ENCODE peak calls at places on chromosomes 12 and 14, in four cellular contexts. M is lung, L is psoas muscle, U is tibial artery. P is an unnamed sample.

GRCh38 chr12:91432079-91432478 is 249.5 kb upstream of the DCN start:
- DNase-seq in M (no peak), L (no peak), U (no peak), P (no peak)

GRCh38 chr14:94320243-94320642 is 2.9 kb downstream of the SERPINA6 start:
- DNase-seq in M (no peak), L (no peak), U (no peak), P (peak; percentile 35)

GRCh38 chr14:75247286-75247922 is 31.2 kb upstream of the FOS start:
- DNase-seq in M (no peak), L (no peak), U (no peak), P (peak; percentile 84)

GRCh38 chr12:88063375-88063774 is 34.2 kb upstream of the C12orf50 start:
- DNase-seq in M (no peak), L (no peak), U (no peak), P (peak; percentile 11)

GRCh38 chr12:39145175-39145999 is 240.0 kb upstream of the CPNE8 start:
- DNase-seq in M (no peak), L (peak; percentile 49), U (no peak), P (no peak)

GRCh38 chr14:94691658-94692029 is 78.3 kb downstream of the GSC start:
- DNase-seq in M (no peak), L (no peak), U (no peak), P (no peak)

GRCh38 chr12:3127832-3128231 is 50.7 kb downstream of the TSPAN9 start:
- DNase-seq in M (no peak), L (no peak), U (no peak), P (no peak)

GRCh38 chr12:65643595-65644386 is 180.5 kb upstream of the HMGA2 start:
- DNase-seq in M (no peak), L (no peak), U (no peak), P (no peak)

GRCh38 chr14:105465209-105466031 is 9.2 kb upstream of the CRIP2 start:
- DNase-seq in M (peak; percentile 76), L (no peak), U (no peak), P (no peak)

GRCh38 chr12:25236190-25236589 is 14.5 kb downstream of the KRAS start:
- DNase-seq in M (no peak), L (no peak), U (no peak), P (no peak)

GRCh38 chr12:29781705-29782266 is 2.0 kb downstream of the TMTC1 start:
- DNase-seq in M (no peak), L (no peak), U (no peak), P (no peak)

GRCh38 chr12:108510836-108511235 is 4.2 kb upstream of the FICD start:
- DNase-seq in M (no peak), L (no peak), U (no peak), P (no peak)

GRCh38 chr12:92719674-92720073 is 16.9 kb downstream of the PLEKHG7 start:
- DNase-seq in M (no peak), L (peak; percentile 35), U (no peak), P (no peak)

GRCh38 chr12:46660719-46661118 is 165.1 kb downstream of the SLC38A4 start:
- DNase-seq in M (no peak), L (no peak), U (no peak), P (no peak)

GRCh38 chr12:32501835-32502333 is 102.5 kb downstream of the FGD4 start:
- DNase-seq in M (no peak), L (peak; percentile 20), U (no peak), P (no peak)

GRCh38 chr14:88856786-88857366 is 32.4 kb downstream of the TTC8 start:
- DNase-seq in M (no peak), L (no peak), U (no peak), P (no peak)

GRCh38 chr12:112126916-112127315 is 1.6 kb downstream of the TRAFD1 start:
- DNase-seq in M (no peak), L (no peak), U (no peak), P (no peak)

GRCh38 chr12:54140958-54141388 is 47.8 kb downstream of the SMUG1 start:
- DNase-seq in M (no peak), L (peak; percentile 54), U (peak; percentile 87), P (no peak)

GRCh38 chr12:117189725-117190209 is 503 bp downstream of the FBXO21 start:
- DNase-seq in M (no peak), L (peak; percentile 31), U (peak; percentile 69), P (peak; percentile 50)

GRCh38 chr14:92154283-92154942 is 32.6 kb downstream of the CPSF2 start:
- DNase-seq in M (no peak), L (no peak), U (no peak), P (no peak)

GRCh38 chr12:64006211-64006610 is 161.7 kb downstream of the SRGAP1 start:
- DNase-seq in M (no peak), L (no peak), U (no peak), P (no peak)

GRCh38 chr12:124556896-124557501 is 10.4 kb downstream of the NCOR2 start:
- DNase-seq in M (no peak), L (no peak), U (no peak), P (no peak)

GRCh38 chr14:94120667-94121335 is 8.6 kb downstream of the IFI27L2 start:
- DNase-seq in M (no peak), L (no peak), U (peak; percentile 55), P (no peak)

GRCh38 chr12:53102883-53103807 is at the start of gene SOAT2:
- DNase-seq in M (no peak), L (no peak), U (no peak), P (peak; percentile 85)

GRCh38 chr14:44847910-44848309 is 113.8 kb downstream of the KLHL28 start:
- DNase-seq in M (no peak), L (no peak), U (no peak), P (no peak)

GRCh38 chr14:25150401-25150800 is 100.5 kb upstream of the STXBP6 start:
- DNase-seq in M (no peak), L (no peak), U (no peak), P (no peak)

GRCh38 chr14:77208979-77209318 is 27.4 kb downstream of the TMEM63C start:
- DNase-seq in M (no peak), L (no peak), U (no peak), P (no peak)

GRCh38 chr14:77212097-77212873 is 30.7 kb downstream of the TMEM63C start:
- DNase-seq in M (no peak), L (no peak), U (no peak), P (no peak)

GRCh38 chr14:77214216-77214615 is 32.6 kb downstream of the TMEM63C start:
- DNase-seq in M (no peak), L (no peak), U (no peak), P (no peak)

GRCh38 chr14:77213657-77214016 is 32.0 kb downstream of the TMEM63C start:
- DNase-seq in M (no peak), L (no peak), U (no peak), P (no peak)

DNA sequence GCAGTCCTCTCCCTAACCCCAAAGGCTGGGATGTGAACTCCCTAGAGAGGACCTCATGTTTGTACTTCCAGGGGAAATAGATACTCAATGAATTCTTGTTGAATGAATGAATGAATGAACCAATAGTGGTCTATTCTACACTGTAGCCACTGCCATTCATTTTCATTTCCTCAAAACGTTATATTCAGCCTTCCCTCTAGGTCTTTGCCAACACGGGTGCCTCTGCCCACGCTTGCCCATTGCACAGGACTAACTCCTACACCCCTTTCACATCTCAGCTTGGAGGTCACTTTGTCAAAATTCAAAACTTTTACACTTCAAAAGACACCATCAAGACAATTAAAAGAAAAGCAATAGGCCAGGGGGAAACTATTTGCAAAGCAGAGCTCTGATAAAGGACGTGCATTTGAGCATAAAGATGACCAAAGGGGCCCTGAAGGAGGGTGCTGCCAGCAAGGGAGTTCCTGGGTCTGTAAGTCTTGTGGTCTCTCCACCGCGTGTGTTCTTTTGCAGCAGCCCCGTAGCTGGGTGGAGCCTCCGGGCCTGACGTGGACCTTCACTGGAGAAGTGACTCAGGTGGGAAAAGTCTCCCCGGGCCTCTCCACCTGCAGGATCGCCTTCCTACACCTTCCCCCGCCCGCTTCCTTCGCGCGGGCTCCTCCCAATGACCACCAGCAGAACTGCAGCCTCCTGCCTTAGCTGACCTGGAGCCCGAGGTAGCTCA is 31.5 kb downstream of the TMEM63C start:
- DNase-seq in M (peak; percentile 38), L (no peak), U (no peak), P (peak; percentile 45)
- TF ChIP-seq CTCF in M (no peak), L (peak; percentile 26), U (no peak), P (peak; percentile 78)

GRCh38 chr12:23222801-23223200 is 597.8 kb downstream of the ETNK1 start:
- DNase-seq in M (no peak), L (no peak), U (no peak), P (peak; percentile 22)

GRCh38 chr12:23217716-23218115 is 592.7 kb downstream of the ETNK1 start:
- DNase-seq in M (no peak), L (no peak), U (no peak), P (no peak)

GRCh38 chr12:23221926-23222325 is 597.0 kb downstream of the ETNK1 start:
- DNase-seq in M (no peak), L (no peak), U (no peak), P (no peak)

GRCh38 chr12:23217158-23217557 is 592.2 kb downstream of the ETNK1 start:
- DNase-seq in M (no peak), L (no peak), U (no peak), P (no peak)

GRCh38 chr12:23221066-23221465 is 596.1 kb downstream of the ETNK1 start:
- DNase-seq in M (no peak), L (no peak), U (no peak), P (no peak)
- TF ChIP-seq CTCF in M (no peak), L (no peak), U (no peak), P (no peak)

GRCh38 chr14:90193925-90194324 is 62.4 kb upstream of the PSMC1 start:
- DNase-seq in M (no peak), L (no peak), U (no peak), P (peak; percentile 18)
- TF ChIP-seq CTCF in M (no peak), L (no peak), U (no peak), P (peak; percentile 43)

DNA sequence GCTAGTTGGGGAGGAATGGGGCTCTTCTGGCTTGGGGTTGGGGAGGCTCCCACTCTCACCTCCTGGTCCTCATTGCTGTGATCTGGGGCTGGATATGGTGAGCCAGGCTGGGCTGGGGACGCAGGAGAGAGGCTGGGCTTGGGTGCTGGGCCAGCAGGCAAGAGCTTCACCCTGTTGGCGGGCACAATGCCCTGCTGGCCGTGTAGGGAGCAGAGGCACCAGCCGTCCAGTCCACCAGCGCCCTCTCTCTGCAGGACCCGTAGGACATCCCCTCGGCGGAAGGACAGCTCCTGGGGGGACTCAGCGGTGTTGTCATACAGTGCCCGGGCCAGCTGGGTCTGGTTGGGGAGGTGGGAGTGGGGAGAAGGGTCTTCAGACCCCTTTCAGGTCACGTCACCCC is 4.5 kb downstream of the EFS start:
- DNase-seq in M (no peak), L (no peak), U (no peak), P (no peak)
- TF ChIP-seq CTCF in M (no peak), L (no peak), U (no peak), P (no peak)

DNA sequence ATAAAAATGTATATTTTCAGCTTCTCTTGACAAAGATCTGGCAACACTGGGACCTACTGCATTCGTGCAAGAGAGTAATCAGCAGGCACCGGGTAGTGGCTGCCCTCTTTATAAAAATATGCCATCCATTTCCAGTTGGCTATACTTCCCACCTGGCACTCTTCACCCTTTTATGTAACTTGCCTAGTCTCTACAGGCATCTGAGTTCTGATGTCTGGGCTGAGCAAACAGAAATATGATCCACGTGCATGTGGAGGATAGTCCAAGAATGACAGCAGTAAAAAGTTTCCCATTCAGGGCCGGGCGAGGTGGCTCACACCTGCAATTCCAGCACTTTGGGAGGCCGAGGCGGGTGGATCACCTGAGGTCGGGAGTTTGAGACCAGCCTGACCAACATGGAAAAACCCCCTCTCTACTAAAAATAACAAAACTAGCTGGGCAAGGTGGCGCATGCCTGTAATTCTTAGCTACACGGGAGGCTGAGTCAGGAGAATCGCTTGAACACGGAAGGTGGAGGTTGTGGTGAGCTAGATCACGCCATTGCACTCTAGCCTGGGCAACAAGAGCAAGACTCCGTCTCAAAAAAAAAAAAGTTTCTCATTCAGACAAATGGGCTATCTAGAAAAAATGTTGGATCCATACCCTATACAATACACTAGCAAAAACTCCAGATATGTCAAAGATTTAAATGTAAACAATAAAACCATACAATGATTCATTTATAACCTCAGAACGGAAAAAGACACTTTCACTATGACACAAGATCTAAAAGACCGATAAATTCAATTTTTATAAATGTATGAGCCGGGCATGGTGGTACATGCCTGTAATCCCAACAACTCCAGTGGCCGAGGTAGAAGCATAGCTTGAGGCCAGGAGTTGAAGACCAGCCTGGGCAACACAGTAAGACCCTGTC is 2.2 kb upstream of the SOS2 start:
- DNase-seq in M (no peak), L (no peak), U (no peak), P (peak; percentile 16)
- TF ChIP-seq CTCF in M (no peak), L (no peak), U (no peak), P (no peak)